ENCODE peak calls at places on chromosomes 12 and 14, in six cellular contexts. E is mesenchymal stem cell, G is IMR-90, Z is neuronal stem cell, T is H1, H is H9. N is an unnamed sample.

GRCh38 chr12:50201987-50202521 is 34.9 kb upstream of the CERS5 start:
- DNase-seq in E (peak), Z (no peak), T (no peak), G (peak), H (peak), N (peak)

GRCh38 chr12:82625523-82625922 is 61.2 kb upstream of the TMTC2 start:
- DNase-seq in Z (peak), E (no peak), T (no peak), H (no peak), G (no peak), N (peak)

GRCh38 chr12:56071648-56072047 is 8.3 kb upstream of the ERBB3 start:
- DNase-seq in E (peak), T (no peak), H (no peak), Z (no peak), G (peak), N (no peak)

GRCh38 chr12:122137681-122138080 is 36.3 kb downstream of the IL31 start:
- DNase-seq in Z (no peak), H (peak), G (no peak), E (no peak), T (no peak), N (peak)

GRCh38 chr12:124445826-124446225 is 121.6 kb downstream of the NCOR2 start:
- DNase-seq in T (no peak), G (no peak), Z (no peak), H (no peak), E (no peak), N (no peak)

GRCh38 chr14:49879683-49880204 is 13.1 kb upstream of the ARF6 start:
- DNase-seq in H (peak), E (peak), G (peak), Z (no peak), T (peak), N (peak)

GRCh38 chr12:108886873-108887629 is 7.2 kb downstream of the DAO start:
- DNase-seq in H (no peak), E (no peak), T (no peak), Z (no peak), G (no peak), N (no peak)

GRCh38 chr12:78951746-78952532 is 87.4 kb downstream of the SYT1 start:
- DNase-seq in G (no peak), T (no peak), H (no peak), E (peak), Z (peak), N (no peak)

GRCh38 chr12:13437541-13437940 is 241.0 kb downstream of the EMP1 start:
- DNase-seq in T (no peak), E (no peak), H (no peak), Z (no peak), G (no peak), N (no peak)

GRCh38 chr12:94329366-94329765 is 130.3 kb downstream of the CEP83 start:
- DNase-seq in Z (no peak), E (no peak), G (no peak), T (no peak), H (no peak), N (no peak)

GRCh38 chr12:69473229-69473628 is 3.0 kb downstream of the FRS2 start:
- DNase-seq in H (no peak), G (no peak), Z (no peak), E (no peak), T (no peak), N (no peak)

GRCh38 chr12:15700595-15700994 is 88.6 kb downstream of the EPS8 start:
- DNase-seq in E (peak), H (no peak), G (peak), T (no peak), Z (no peak), N (no peak)

DNA sequence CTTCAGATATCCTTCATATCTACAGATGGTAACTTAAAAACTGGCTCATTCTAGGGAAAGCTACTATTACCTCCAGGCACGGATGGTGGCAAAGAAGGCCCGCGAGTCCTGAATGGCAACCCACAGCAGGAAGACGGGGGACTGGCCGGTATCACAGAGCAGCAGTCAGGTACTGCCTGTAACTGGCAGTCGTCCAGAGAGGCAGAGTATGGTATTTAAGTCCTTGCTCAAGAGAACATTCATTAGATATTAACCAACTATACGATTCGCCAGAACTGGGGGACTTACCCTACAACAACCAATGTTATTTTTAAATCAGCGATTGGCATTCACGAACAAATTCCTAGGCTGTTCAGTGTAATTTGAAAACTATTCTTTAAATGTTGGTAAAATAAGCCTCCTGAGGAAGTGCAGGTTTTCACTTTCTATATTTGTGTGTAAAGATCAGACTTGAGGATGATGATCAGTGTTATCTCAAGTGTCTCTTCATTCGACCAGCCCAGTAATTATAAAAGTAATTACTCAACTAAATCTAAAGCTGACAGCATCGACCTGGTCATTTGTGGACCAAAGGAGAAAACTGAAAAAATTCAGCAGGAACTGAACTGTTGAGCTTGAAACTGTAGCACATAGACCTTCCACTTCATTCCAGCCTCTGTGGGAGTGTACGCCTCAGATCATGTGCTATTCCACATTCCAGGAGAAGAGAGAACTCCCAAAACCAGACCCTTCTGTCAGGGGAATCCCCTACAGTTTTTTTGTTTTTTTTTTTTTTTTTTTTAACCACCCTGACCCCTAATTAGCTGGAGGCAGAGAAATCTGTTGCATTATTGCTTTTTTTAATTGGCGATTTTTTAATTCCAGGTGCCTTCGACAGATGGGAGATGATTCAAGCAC is 75.6 kb downstream of the ESR2 start:
- DNase-seq in H (no peak), G (no peak), T (no peak), E (no peak), Z (no peak), N (no peak)
- H3K23ac ChIP-seq in H (no peak), G (no peak), T (no peak), E (no peak), Z (no peak), N (no peak)

GRCh38 chr14:105261781-105262180 is 13.4 kb downstream of the BTBD6 start:
- DNase-seq in H (peak), G (no peak), Z (no peak), E (no peak), T (no peak), N (no peak)
- H2BK15ac ChIP-seq in H (no peak), G (no peak), Z (no peak), E (no peak), T (no peak), N (no peak)

GRCh38 chr12:52439420-52439819 is 5.2 kb upstream of the KRT75 start:
- DNase-seq in T (no peak), G (no peak), H (no peak), Z (no peak), E (no peak), N (no peak)
- H3K27ac ChIP-seq in T (no peak), G (no peak), H (no peak), Z (no peak), E (no peak), N (no peak)

GRCh38 chr14:105836160-105836559 is 309.8 kb downstream of the TMEM121 start:
- DNase-seq in Z (no peak), H (peak), E (no peak), T (no peak), G (no peak), N (no peak)
- H3K23ac ChIP-seq in Z (no peak), H (no peak), E (no peak), T (no peak), G (no peak), N (no peak)

GRCh38 chr14:78535041-78535440 is 364.9 kb downstream of the NRXN3 start:
- DNase-seq in T (no peak), H (no peak), Z (no peak), E (no peak), G (no peak), N (no peak)

GRCh38 chr14:78524766-78525165 is 354.6 kb downstream of the NRXN3 start:
- DNase-seq in Z (no peak), T (no peak), G (no peak), E (no peak), H (no peak), N (no peak)

GRCh38 chr14:78530078-78530477 is 359.9 kb downstream of the NRXN3 start:
- DNase-seq in T (peak), H (peak), G (no peak), Z (peak), E (no peak), N (peak)
- H2BK15ac ChIP-seq in T (no peak), H (no peak), G (no peak), Z (no peak), E (no peak), N (no peak)

DNA sequence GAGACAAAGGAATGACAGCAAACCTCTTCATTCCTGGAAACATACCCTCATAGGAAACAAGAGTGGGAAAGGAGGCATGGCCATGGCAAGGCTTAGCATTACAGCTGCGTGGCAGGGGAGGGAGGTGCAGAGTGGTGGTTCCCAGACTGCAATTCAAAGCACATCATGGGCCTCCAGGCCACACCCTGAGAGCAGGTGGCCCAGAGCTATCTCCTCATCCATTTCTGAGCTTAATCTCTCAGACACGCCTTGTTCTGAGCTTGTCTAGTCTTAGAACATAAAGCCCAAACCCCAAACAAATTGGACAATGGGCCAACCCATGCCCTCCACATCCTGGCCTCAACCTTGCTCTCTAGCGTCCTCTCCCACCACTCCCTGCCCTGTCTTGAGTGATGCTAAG is 5.9 kb upstream of the KRT3 start:
- DNase-seq in G (no peak), T (no peak), H (no peak), E (no peak), Z (no peak), N (no peak)
- H3K27ac ChIP-seq in G (no peak), T (no peak), H (no peak), E (no peak), Z (no peak), N (no peak)

GRCh38 chr12:100715976-100716657 is 78.5 kb upstream of the ANO4 start:
- DNase-seq in H (peak), G (no peak), E (no peak), Z (no peak), T (no peak), N (peak)

GRCh38 chr12:100716658-100716948 is 78.0 kb upstream of the ANO4 start:
- DNase-seq in G (no peak), E (peak), T (no peak), H (peak), Z (peak), N (peak)

GRCh38 chr12:100718212-100718611 is 76.4 kb upstream of the ANO4 start:
- DNase-seq in H (no peak), Z (no peak), E (peak), G (no peak), T (no peak), N (peak)

GRCh38 chr12:100716949-100717732 is 77.4 kb upstream of the ANO4 start:
- DNase-seq in H (peak), E (peak), Z (peak), G (no peak), T (no peak), N (peak)

DNA sequence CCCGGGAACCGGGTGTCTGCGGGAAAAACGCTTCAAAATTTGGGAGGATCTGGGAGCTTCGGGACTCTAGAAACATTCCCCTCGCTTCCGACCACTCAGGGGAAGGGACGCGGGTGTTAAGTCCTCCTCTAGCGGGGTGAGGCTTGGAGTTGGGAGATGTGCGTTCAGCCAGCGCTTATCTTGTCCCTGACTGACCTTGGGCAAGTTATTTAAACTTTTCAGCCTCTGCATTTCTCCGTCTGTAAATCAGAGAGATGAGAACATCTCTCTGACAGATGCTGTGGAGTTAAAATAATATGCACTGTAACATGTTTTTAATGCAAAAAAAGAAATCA is 76.9 kb upstream of the ANO4 start:
- DNase-seq in Z (no peak), H (no peak), G (no peak), T (no peak), E (peak), N (peak)
- H3K23ac ChIP-seq in Z (no peak), H (no peak), G (no peak), T (no peak), E (no peak), N (no peak)

N was measured in mesendoderm.